ENCODE peak calls at places on chromosomes 6 and 20, in six cellular contexts. W is H1, K is neuronal stem cell, N is IMR-90, Y is H9, Z is trophoblast cell. D is an unnamed sample.

GRCh38 chr6:15905488-15906392 is 223.1 kb upstream of the MYLIP start:
- DNase-seq in K (no peak), Z (peak; percentile 19), N (no peak), Y (no peak), W (no peak), D (peak; percentile 60)

GRCh38 chr6:79946773-79947190 is 571 bp downstream of the ELOVL4 start:
- DNase-seq in W (no peak), Z (no peak), N (peak; percentile 18), K (peak; percentile 32), Y (peak; percentile 34), D (peak; percentile 42)

GRCh38 chr6:76043690-76044089 is 28.8 kb downstream of the IMPG1 start:
- DNase-seq in Z (no peak), W (no peak), N (no peak), Y (no peak), K (no peak), D (no peak)

GRCh38 chr6:116393430-116393829 is 22.7 kb downstream of the DSE start:
- DNase-seq in Y (no peak), W (no peak), K (no peak), N (no peak), Z (no peak), D (no peak)

GRCh38 chr6:106533079-106533478 is 96.2 kb downstream of the RTN4IP1 start:
- DNase-seq in K (no peak), W (no peak), N (no peak), Z (peak; percentile 51), Y (peak; percentile 33), D (no peak)

GRCh38 chr20:41408131-41408789 is 41.6 kb upstream of the EMILIN3 start:
- DNase-seq in Z (no peak), W (no peak), K (no peak), Y (no peak), N (no peak), D (no peak)

GRCh38 chr6:13375360-13375878 is 47.1 kb upstream of the TBC1D7 start:
- DNase-seq in Y (no peak), W (no peak), N (no peak), K (no peak), Z (no peak), D (no peak)

GRCh38 chr20:4795394-4795793 is 73.7 kb downstream of the PRND start:
- DNase-seq in K (no peak), Z (no peak), N (peak; percentile 80), W (no peak), Y (peak; percentile 56), D (peak; percentile 56)

GRCh38 chr20:38649275-38649891 is 47.8 kb downstream of the ARHGAP40 start:
- DNase-seq in N (no peak), Y (peak; percentile 61), W (no peak), K (no peak), Z (no peak), D (peak; percentile 22)

GRCh38 chr6:100283288-100283687 is 181.4 kb downstream of the SIM1 start:
- DNase-seq in Y (no peak), W (no peak), Z (no peak), K (no peak), N (peak; percentile 72), D (peak; percentile 51)

GRCh38 chr6:106495014-106495413 is 134.3 kb downstream of the RTN4IP1 start:
- DNase-seq in W (no peak), Y (no peak), K (no peak), N (no peak), Z (no peak), D (no peak)

GRCh38 chr20:35739294-35740163 is 2.5 kb downstream of the RBM39 start:
- DNase-seq in N (peak; percentile 50), W (no peak), Y (no peak), K (no peak), Z (no peak), D (peak; percentile 67)

GRCh38 chr6:38876470-38876869 is 161.4 kb downstream of the DNAH8 start:
- DNase-seq in W (no peak), K (no peak), N (no peak), Z (no peak), Y (no peak), D (no peak)

GRCh38 chr6:115783402-115784061 is 277.2 kb downstream of the FRK start:
- DNase-seq in K (no peak), W (no peak), N (no peak), Z (no peak), Y (no peak), D (no peak)

GRCh38 chr20:25309395-25310267 is 61.7 kb downstream of the PYGB start:
- DNase-seq in Z (peak; percentile 24), K (no peak), Y (no peak), N (peak; percentile 80), W (no peak), D (peak; percentile 93)

GRCh38 chr6:31879901-31880300 is 1.1 kb upstream of the SLC44A4 start:
- DNase-seq in K (no peak), N (no peak), Z (no peak), Y (peak; percentile 24), W (no peak), D (no peak)

GRCh38 chr20:25039697-25040437 is 18.1 kb downstream of the ACSS1 start:
- DNase-seq in Y (no peak), Z (no peak), N (peak; percentile 44), K (no peak), W (no peak), D (peak; percentile 4)

GRCh38 chr6:151111670-151112069 is 128.1 kb upstream of the AKAP12 start:
- DNase-seq in N (no peak), Z (no peak), K (no peak), Y (no peak), W (no peak), D (no peak)

GRCh38 chr6:77463881-77464867 is 883 bp upstream of the HTR1B start:
- DNase-seq in N (no peak), Y (peak; percentile 86), Z (no peak), W (no peak), K (peak; percentile 35), D (peak; percentile 57)

GRCh38 chr20:58753267-58753928 is 60.8 kb downstream of the NPEPL1 start:
- DNase-seq in Z (no peak), K (no peak), W (peak; percentile 54), Y (peak; percentile 73), N (no peak), D (no peak)

GRCh38 chr6:131787079-131787478 is 20.7 kb upstream of the ENPP1 start:
- DNase-seq in W (no peak), N (peak; percentile 37), Y (no peak), Z (no peak), K (no peak), D (no peak)

GRCh38 chr6:82441047-82441770 is 77.6 kb downstream of the TPBG start:
- DNase-seq in N (no peak), K (no peak), Y (no peak), Z (no peak), W (no peak), D (peak; percentile 3)

GRCh38 chr20:52747736-52748135 is 224.4 kb upstream of the TSHZ2 start:
- DNase-seq in W (no peak), K (peak; percentile 15), Z (no peak), Y (peak; percentile 53), N (no peak), D (peak; percentile 20)

GRCh38 chr20:3283222-3283820 is 44.3 kb upstream of the SLC4A11 start:
- DNase-seq in Y (no peak), W (no peak), N (no peak), K (no peak), Z (no peak), D (no peak)

GRCh38 chr6:5726976-5727718 is 279.6 kb downstream of the NRN1 start:
- DNase-seq in Z (no peak), K (no peak), Y (no peak), N (peak; percentile 21), W (no peak), D (peak; percentile 17)

GRCh38 chr20:58303547-58303946 is 6.0 kb upstream of the RAB22A start:
- DNase-seq in K (no peak), Y (no peak), Z (no peak), W (no peak), N (no peak), D (no peak)

GRCh38 chr6:36725581-36725980 is 28.0 kb downstream of the RAB44 start:
- DNase-seq in N (no peak), W (no peak), K (no peak), Z (no peak), Y (no peak), D (no peak)

GRCh38 chr20:61439251-61439650 is 187.2 kb downstream of the CDH4 start:
- DNase-seq in Z (no peak), N (no peak), W (no peak), K (no peak), Y (no peak), D (no peak)
- H3K4me1 ChIP-seq in Z (peaks cover 15% of the 10 kb centered on the region), N (peaks cover 7% of the 10 kb centered on the region), W (peaks cover 66% of the 10 kb centered on the region), K (peaks cover 67% of the 10 kb centered on the region), Y (peaks cover 33% of the 10 kb centered on the region), D (peaks cover 40% of the 10 kb centered on the region)

DNA sequence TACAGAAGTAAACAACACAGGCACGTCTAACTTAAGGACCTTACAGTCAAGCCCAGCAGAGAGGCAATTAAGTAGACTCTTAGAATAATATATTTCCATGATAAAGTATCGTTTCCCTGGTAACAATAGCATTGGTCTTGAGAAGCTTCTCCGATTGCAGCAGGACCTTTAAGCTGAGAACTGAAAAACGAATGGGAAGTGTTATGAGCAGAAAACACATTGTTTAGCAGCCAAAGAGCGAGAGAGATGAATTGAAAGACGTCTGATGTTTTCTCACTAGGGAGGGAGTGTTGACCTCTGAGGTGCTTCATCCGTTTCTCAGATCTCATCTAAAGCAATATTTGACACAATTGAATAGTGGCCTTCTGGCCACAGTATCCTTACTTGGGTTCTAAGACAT is 855 bp downstream of the BYSL start:
- DNase-seq in N (no peak), K (no peak), Y (no peak), W (no peak), Z (no peak), D (peak; percentile 39)
- H2AK5ac ChIP-seq in N (peak overlapping the region; percentile 67), K (no peak overlapping the region), Y (no peak overlapping the region), W (peak overlapping the region; percentile 18), Z (no peak overlapping the region), D (no peak overlapping the region)

GRCh38 chr20:9375221-9375681 is 139.1 kb upstream of the LAMP5 start:
- DNase-seq in W (no peak), Z (no peak), Y (no peak), K (no peak), N (peak; percentile 71), D (peak; percentile 25)
- H2AFZ ChIP-seq in W (no peak overlapping the region), Z (no peak overlapping the region), Y (no peak overlapping the region), K (no peak overlapping the region), N (no peak overlapping the region), D (no peak overlapping the region)

GRCh38 chr6:167512926-167513325 is 188.0 kb downstream of the TTLL2 start:
- DNase-seq in Y (no peak), Z (no peak), K (no peak), N (no peak), W (no peak), D (no peak)

GRCh38 chr6:167508919-167509852 is 184.3 kb downstream of the TTLL2 start:
- DNase-seq in Z (no peak), W (no peak), Y (no peak), N (no peak), K (no peak), D (no peak)

GRCh38 chr6:167513763-167514162 is 188.9 kb downstream of the TTLL2 start:
- DNase-seq in N (no peak), W (no peak), Z (no peak), Y (no peak), K (no peak), D (no peak)

GRCh38 chr6:167509853-167510220 is 185.0 kb downstream of the TTLL2 start:
- DNase-seq in Z (no peak), Y (no peak), K (no peak), W (no peak), N (no peak), D (no peak)

DNA sequence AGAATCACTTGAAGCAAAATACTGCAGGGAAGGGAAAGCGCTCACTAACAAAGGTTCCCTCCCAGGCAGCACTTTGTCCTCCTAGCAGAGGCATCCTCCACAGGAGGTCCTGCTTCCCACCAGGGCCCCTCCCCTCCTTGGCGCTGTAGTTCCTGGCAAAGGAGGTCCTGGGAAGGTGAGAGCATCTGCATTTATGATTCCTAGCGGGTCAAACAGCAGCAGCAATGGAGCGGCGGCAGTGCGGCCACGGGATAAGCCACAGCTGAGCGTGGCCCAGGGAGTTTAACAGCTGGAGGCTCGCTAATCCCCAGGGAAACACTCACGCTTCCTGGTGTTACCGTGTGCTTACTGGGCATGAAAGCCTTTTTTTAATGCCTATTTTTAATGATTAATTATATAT is 185.8 kb downstream of the TTLL2 start:
- DNase-seq in N (no peak), Y (no peak), Z (no peak), W (no peak), K (no peak), D (no peak)
- H3K4me1 ChIP-seq in N (no peaks in the 10 kb centered on the region), Y (no peaks in the 10 kb centered on the region), Z (no peaks in the 10 kb centered on the region), W (peaks cover 11% of the 10 kb centered on the region), K (peaks cover 1% of the 10 kb centered on the region), D (no peaks in the 10 kb centered on the region)